ENCODE peak calls at places on chromosomes 2 and 18, in ten cellular contexts. F, A, R, U, M, O, Q, E, G and L are unnamed samples.

GRCh38 chr2:197426723-197427122 is 8.1 kb downstream of the SF3B1 start:
- DNase-seq in F (no peak), A (no peak), R (no peak), U (no peak), M (no peak), O (no peak), Q (no peak), E (no peak), G (no peak), L (no peak)

GRCh38 chr18:55575066-55575465 is 12.9 kb downstream of the TCF4 start:
- DNase-seq in F (no peak), A (no peak), R (no peak), U (no peak), M (no peak), O (no peak), Q (no peak), E (no peak), G (no peak), L (no peak)

GRCh38 chr2:172806426-172807008 is 70.9 kb downstream of the RAPGEF4 start:
- DNase-seq in F (peak), A (peak), R (peak), U (no peak), M (no peak), O (peak), Q (no peak), E (peak), G (no peak), L (no peak)

GRCh38 chr2:121575800-121576199 is 45.1 kb downstream of the RNU4ATAC start:
- DNase-seq in F (no peak), A (no peak), R (no peak), U (no peak), M (no peak), O (no peak), Q (no peak), E (no peak), G (no peak), L (no peak)

GRCh38 chr18:77177009-77177408 is 44.4 kb upstream of the MBP start:
- DNase-seq in F (peak), A (no peak), R (peak), U (no peak), M (no peak), O (peak), Q (peak), E (peak), G (no peak), L (no peak)

GRCh38 chr2:136141510-136142154 is 23.7 kb upstream of the CXCR4 start:
- DNase-seq in F (no peak), A (no peak), R (no peak), U (no peak), M (no peak), O (no peak), Q (peak), E (peak), G (no peak), L (peak)

GRCh38 chr2:142052220-142052863 is 78.5 kb downstream of the LRP1B start:
- DNase-seq in F (no peak), A (no peak), R (no peak), U (no peak), M (no peak), O (no peak), Q (peak), E (no peak), G (no peak), L (no peak)

GRCh38 chr2:165892541-165892940 is 61.0 kb downstream of the TTC21B start:
- DNase-seq in F (no peak), A (no peak), R (no peak), U (no peak), M (no peak), O (no peak), Q (no peak), E (no peak), G (no peak), L (no peak)

GRCh38 chr2:240921319-240922233 is 15.4 kb downstream of the CROCC2 start:
- DNase-seq in F (peak), A (no peak), R (peak), U (no peak), M (peak), O (peak), Q (peak), E (peak), G (peak), L (peak)

GRCh38 chr2:64688909-64689308 is 35.2 kb upstream of the SERTAD2 start:
- DNase-seq in F (no peak), A (no peak), R (no peak), U (no peak), M (no peak), O (no peak), Q (no peak), E (no peak), G (no peak), L (no peak)

GRCh38 chr2:159029936-159030335 is 61.5 kb downstream of the TANC1 start:
- DNase-seq in F (no peak), A (no peak), R (peak), U (no peak), M (no peak), O (no peak), Q (no peak), E (no peak), G (no peak), L (no peak)